ENCODE peak calls at places on chromosomes 16 and 17, in nine cellular contexts. M is A549; K is OCI-LY7; D is neural progenitor cell; B is pancreas; W is adipocyte; O is CD4-positive, CD25-positive, alpha-beta regulatory T cell; E is IMR-90; N is transverse colon. F is an unnamed sample. For H3K4me1, the result is how much of the 10 kb centered on the place peaks cover.

GRCh38 chr17:54992797-54993639 is 24.5 kb downstream of the STXBP4 start:
- DNase-seq in N (no peak), O (peak), M (peak), E (peak), D (peak), K (peak), W (peak), B (no peak), F (peak)

GRCh38 chr16:82043680-82044584 is 8.9 kb downstream of the HSD17B2 start:
- DNase-seq in N (no peak), D (peak), E (peak), O (no peak), B (no peak), K (no peak), M (no peak), W (peak), F (no peak)

GRCh38 chr16:1403733-1404132 is 10.8 kb downstream of the UNKL start:
- DNase-seq in W (no peak), E (no peak), D (no peak), N (no peak), M (no peak), K (no peak), O (no peak), B (no peak), F (no peak)

GRCh38 chr16:84740596-84741071 is 40.8 kb downstream of the USP10 start:
- DNase-seq in K (no peak), N (no peak), D (no peak), E (no peak), B (no peak), W (peak), M (no peak), O (no peak), F (no peak)

GRCh38 chr17:6045621-6046357 is 24.4 kb upstream of the WSCD1 start:
- DNase-seq in W (no peak), D (no peak), O (no peak), K (no peak), E (no peak), B (no peak), M (no peak), N (no peak), F (no peak)

GRCh38 chr16:88779406-88780099 is 5.5 kb downstream of the PIEZO1 start:
- DNase-seq in E (no peak), O (no peak), W (no peak), M (no peak), D (no peak), N (no peak), K (no peak), B (no peak), F (no peak)

GRCh38 chr16:67184453-67185002 is 765 bp upstream of the MATCAP1 start:
- DNase-seq in N (no peak), M (no peak), D (peak), W (no peak), B (peak), E (no peak), O (no peak), K (no peak), F (no peak)

GRCh38 chr17:83173180-83173996 is 94.0 kb downstream of the METRNL start:
- DNase-seq in E (no peak), B (peak), D (no peak), K (no peak), N (no peak), W (no peak), O (no peak), M (no peak), F (no peak)

GRCh38 chr16:57240872-57241271 is 4.2 kb upstream of the ARL2BP start:
- DNase-seq in M (no peak), W (no peak), N (no peak), O (no peak), B (no peak), E (no peak), D (no peak), K (peak), F (no peak)

GRCh38 chr16:70692481-70693203 is 6.8 kb upstream of the MTSS2 start:
- DNase-seq in W (no peak), K (no peak), N (no peak), E (no peak), M (no peak), O (no peak), D (no peak), B (no peak), F (no peak)

GRCh38 chr17:74879308-74879707 is 6.5 kb upstream of the FDXR start:
- DNase-seq in N (no peak), M (no peak), K (no peak), O (no peak), D (no peak), W (no peak), E (no peak), B (no peak), F (no peak)

GRCh38 chr17:73304971-73305786 is 6.6 kb downstream of the CDC42EP4 start:
- DNase-seq in D (peak), O (no peak), W (peak), M (peak), B (peak), K (no peak), E (peak), N (peak), F (peak)

GRCh38 chr17:80769936-80770625 is 221.6 kb upstream of the CHMP6 start:
- DNase-seq in K (no peak), W (no peak), M (no peak), N (no peak), O (no peak), E (no peak), D (no peak), B (no peak), F (no peak)

GRCh38 chr16:2514333-2515179 is 804 bp downstream of the ATP6V0C start:
- DNase-seq in W (peak), D (peak), E (no peak), B (peak), K (peak), M (no peak), N (no peak), O (peak), F (no peak)

GRCh38 chr16:2517954-2518605 is 2.1 kb upstream of the AMDHD2 start:
- DNase-seq in D (no peak), E (no peak), B (no peak), M (no peak), N (no peak), O (no peak), W (no peak), K (no peak), F (no peak)

GRCh38 chr16:2515180-2515803 is 1.5 kb downstream of the ATP6V0C start:
- DNase-seq in B (no peak), N (no peak), M (no peak), E (no peak), K (no peak), W (peak), D (no peak), O (no peak), F (no peak)

GRCh38 chr16:2518823-2519710 is 1.1 kb upstream of the AMDHD2 start:
- DNase-seq in O (no peak), D (no peak), M (no peak), B (peak), N (no peak), K (no peak), W (no peak), E (no peak), F (no peak)

GRCh38 chr16:2516391-2517240 is 2.9 kb downstream of the ATP6V0C start:
- DNase-seq in D (no peak), K (no peak), B (no peak), W (no peak), O (no peak), E (peak), N (no peak), M (no peak), F (no peak)
- H3K4me1 ChIP-seq in D (under half), K (under half), B (under half), W (half or more), O (half or more), E (under half), N (half or more), M (under half), F (under half)

GRCh38 chr16:31114468-31114867 is 3.0 kb upstream of the KAT8 start:
- DNase-seq in N (no peak), B (no peak), O (no peak), K (no peak), W (no peak), D (no peak), E (no peak), M (no peak), F (no peak)
- H3K4me1 ChIP-seq in N (under half), B (under half), O (under half), K (under half), W (under half), D (under half), E (under half), M (under half), F (under half)

DNA sequence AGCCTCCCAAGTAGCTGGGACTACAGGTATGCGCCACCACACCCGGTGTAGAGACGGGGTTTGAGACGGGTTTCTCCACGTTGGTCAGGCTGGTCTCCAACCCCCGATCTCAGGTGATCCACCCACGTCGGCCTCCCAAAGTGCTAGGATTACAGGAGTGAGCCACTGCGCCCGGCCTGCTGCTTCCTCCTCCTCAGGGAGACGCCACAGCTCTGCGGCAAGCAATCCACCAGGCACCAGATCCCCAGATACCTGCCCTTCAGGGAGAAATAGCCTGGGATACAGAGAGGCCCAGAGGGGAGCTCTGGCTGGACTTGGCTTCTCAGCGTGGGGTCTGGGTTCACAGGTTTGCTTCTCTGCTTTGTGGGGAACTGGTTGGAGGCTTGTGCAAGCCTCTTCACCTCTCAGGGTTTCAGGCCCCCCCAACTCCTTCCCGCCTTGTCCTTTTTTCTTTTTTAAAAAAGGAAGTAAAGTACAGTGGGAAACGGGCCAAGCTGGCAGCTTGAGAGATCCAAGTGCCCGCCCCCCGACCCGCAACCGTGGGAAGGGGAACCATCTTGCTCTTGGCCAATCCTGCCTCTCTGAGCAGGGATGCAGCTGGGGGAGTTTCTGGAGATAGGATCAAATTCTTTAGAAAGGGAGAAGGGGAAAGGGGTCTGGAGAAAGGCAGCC is 2.6 kb upstream of the SPHK1 start:
- DNase-seq in O (no peak), E (peak), D (peak), K (no peak), N (no peak), M (no peak), B (no peak), W (no peak), F (no peak)
- H3K4me1 ChIP-seq in O (under half), E (under half), D (under half), K (under half), N (under half), M (under half), B (under half), W (under half), F (under half)

DNA sequence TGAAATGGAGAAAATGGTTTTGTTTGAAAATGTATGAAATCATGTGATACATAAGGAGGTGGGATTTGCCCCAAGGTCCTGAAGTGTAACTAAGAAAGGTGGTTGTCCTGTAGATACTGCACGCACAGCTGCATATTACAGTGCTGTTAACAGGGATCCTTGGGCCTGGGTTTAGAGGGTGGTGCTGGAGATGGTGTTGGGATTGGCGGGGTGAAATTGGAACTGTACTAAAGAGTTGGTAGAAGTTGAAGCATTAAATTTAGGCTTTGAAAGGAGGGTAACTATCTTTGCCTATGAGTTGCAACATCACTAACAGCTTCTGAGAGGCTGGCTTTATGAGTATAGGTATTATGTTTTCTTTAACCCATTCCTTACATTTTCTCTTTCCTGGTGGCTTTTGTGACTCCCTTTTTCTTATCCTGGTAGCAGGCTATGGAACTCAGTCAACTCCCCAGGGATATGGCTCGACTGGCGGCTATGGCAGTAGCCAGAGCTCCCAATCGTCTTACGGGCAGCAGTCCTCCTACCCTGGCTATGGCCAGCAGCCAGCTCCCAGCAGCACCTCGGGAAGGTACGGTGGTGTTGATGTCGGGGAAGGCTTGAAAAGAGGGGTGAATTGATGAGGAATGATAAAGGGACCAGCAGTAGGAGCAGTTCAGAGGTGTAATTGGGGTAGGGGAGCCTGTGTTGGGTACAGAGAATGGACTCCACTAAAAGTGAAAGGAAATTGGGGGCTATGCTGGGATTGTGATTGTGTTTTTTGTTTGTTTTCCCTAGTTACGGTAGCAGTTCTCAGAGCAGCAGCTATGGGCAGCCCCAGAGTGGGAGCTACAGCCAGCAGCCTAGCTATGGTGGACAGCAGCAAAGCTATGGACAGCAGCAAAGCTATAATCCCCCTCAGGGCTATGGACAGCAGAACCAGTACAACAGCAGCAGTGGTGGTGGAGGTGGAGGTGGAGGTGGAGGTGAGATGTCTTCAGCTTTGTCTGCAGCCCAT is 3.8 kb downstream of the FUS start:
- DNase-seq in B (no peak), E (no peak), K (no peak), W (no peak), O (no peak), N (no peak), M (no peak), D (no peak), F (no peak)
- H3K4me1 ChIP-seq in B (under half), E (under half), K (under half), W (under half), O (half or more), N (under half), M (under half), D (under half), F (under half)

GRCh38 chr17:45389354-45389753 is 43.3 kb downstream of the ARHGAP27 start:
- DNase-seq in K (no peak), N (no peak), E (no peak), D (no peak), B (no peak), O (no peak), W (no peak), M (no peak), F (no peak)
- H3K4me1 ChIP-seq in K (under half), N (under half), E (under half), D (under half), B (under half), O (under half), W (under half), M (under half), F (under half)

GRCh38 chr16:19766988-19767387 is 48.9 kb downstream of the IQCK start:
- DNase-seq in M (no peak), D (no peak), K (no peak), N (no peak), W (no peak), B (no peak), E (no peak), O (no peak), F (no peak)
- H3K4me1 ChIP-seq in M (under half), D (under half), K (under half), N (under half), W (under half), B (under half), E (under half), O (under half), F (under half)

DNA sequence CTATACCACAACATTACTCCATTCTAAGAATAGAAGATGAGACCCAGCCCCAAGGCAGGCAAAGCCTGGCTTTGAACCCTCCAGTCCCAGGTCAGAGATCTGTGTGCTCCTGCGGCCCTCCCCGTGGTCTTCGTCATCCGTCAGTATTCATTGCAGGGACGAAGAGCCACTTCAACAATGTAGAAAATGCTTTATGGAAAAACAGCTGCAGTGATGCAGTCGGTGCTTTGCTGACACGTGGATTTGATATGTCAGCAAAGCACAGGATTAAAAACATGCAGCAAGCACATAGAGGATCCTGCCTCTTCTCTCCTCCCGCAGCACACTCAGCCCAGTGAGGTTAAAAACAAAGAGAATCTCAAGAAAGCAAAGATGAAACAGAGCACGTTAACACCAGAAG is 117.1 kb upstream of the AXIN2 start:
- DNase-seq in E (no peak), O (no peak), D (no peak), W (peak), N (no peak), M (no peak), K (no peak), B (no peak), F (no peak)
- H3K4me1 ChIP-seq in E (under half), O (under half), D (under half), W (under half), N (under half), M (under half), K (under half), B (under half), F (under half)

GRCh38 chr16:9125658-9126492 is 34.4 kb downstream of the HAPSTR1 start:
- DNase-seq in D (no peak), N (no peak), W (no peak), B (no peak), E (no peak), O (no peak), M (no peak), K (no peak), F (no peak)
- H3K4me1 ChIP-seq in D (under half), N (under half), W (under half), B (under half), E (under half), O (under half), M (half or more), K (under half), F (half or more)

GRCh38 chr17:39632153-39632941 is 4.6 kb upstream of the STARD3 start:
- DNase-seq in K (no peak), B (no peak), E (no peak), O (no peak), M (no peak), D (no peak), N (peak), W (no peak), F (no peak)
- H3K4me1 ChIP-seq in K (under half), B (under half), E (under half), O (under half), M (under half), D (under half), N (under half), W (under half), F (under half)

F was measured in PC-9.